ENCODE peak calls at places on chromosomes 16 and 17, in five cellular contexts. Z is cardiac muscle cell, K is endothelial cell, F is neural progenitor cell, E is endothelial cell of umbilical vein. A is an unnamed sample.

GRCh38 chr16:2857451-2858244 is at the start of gene PRSS22:
- DNase-seq in Z (no peak), K (no peak), F (peak; percentile 38), E (no peak), A (no peak)

GRCh38 chr17:33968350-33969044 is 286.6 kb upstream of the CCL2 start:
- DNase-seq in Z (no peak), K (peak; percentile 7), F (no peak), E (no peak), A (no peak)

GRCh38 chr16:47037746-47038458 is 64.4 kb upstream of the DNAJA2 start:
- DNase-seq in Z (peak; percentile 85), K (peak; percentile 95), F (peak; percentile 88), E (peak; percentile 76), A (peak; percentile 93)

GRCh38 chr16:4979736-4980660 is 21.9 kb downstream of the SEC14L5 start:
- DNase-seq in Z (no peak), K (no peak), F (no peak), E (no peak), A (peak; percentile 77)

GRCh38 chr16:2777231-2777902 is at the start of gene ELOB:
- DNase-seq in Z (peak; percentile 86), K (peak; percentile 91), F (peak; percentile 95), E (peak; percentile 85), A (no peak)

GRCh38 chr17:50380369-50381259 is 7.6 kb downstream of the EME1 start:
- DNase-seq in Z (no peak), K (no peak), F (no peak), E (no peak), A (peak; percentile 47)

GRCh38 chr17:57384219-57384618 is 127.9 kb downstream of the MSI2 start:
- DNase-seq in Z (no peak), K (no peak), F (no peak), E (no peak), A (no peak)

GRCh38 chr17:37147301-37147812 is 198.6 kb downstream of the AATF start:
- DNase-seq in Z (peak; percentile 11), K (no peak), F (no peak), E (peak; percentile 81), A (no peak)

GRCh38 chr17:29625037-29625750 is 2.5 kb upstream of the CORO6 start:
- DNase-seq in Z (peak; percentile 60), K (no peak), F (peak; percentile 39), E (no peak), A (no peak)

GRCh38 chr17:4142107-4142900 is 526 bp downstream of the ZZEF1 start:
- DNase-seq in Z (peak; percentile 44), K (peak; percentile 56), F (peak; percentile 75), E (peak; percentile 49), A (no peak)

GRCh38 chr17:75509528-75510258 is 5.6 kb downstream of the CASKIN2 start:
- DNase-seq in Z (no peak), K (no peak), F (no peak), E (peak; percentile 32), A (no peak)

GRCh38 chr16:974606-975312 is 4.0 kb upstream of the LMF1 start:
- DNase-seq in Z (no peak), K (no peak), F (no peak), E (no peak), A (no peak)

GRCh38 chr17:14308965-14309879 is 8.3 kb downstream of the HS3ST3B1 start:
- DNase-seq in Z (peak; percentile 97), K (peak; percentile 98), F (peak; percentile 98), E (peak; percentile 34), A (peak; percentile 98)

GRCh38 chr16:88703486-88704309 is 2.5 kb downstream of the RNF166 start:
- DNase-seq in Z (no peak), K (no peak), F (no peak), E (peak; percentile 59), A (no peak)

GRCh38 chr17:49993423-49994037 is 1.5 kb downstream of the DLX3 start:
- DNase-seq in Z (peak; percentile 11), K (peak; percentile 40), F (peak; percentile 76), E (no peak), A (no peak)

GRCh38 chr17:28552201-28552999 is at the start of gene UNC119:
- DNase-seq in Z (peak; percentile 73), K (peak; percentile 81), F (peak; percentile 95), E (peak; percentile 60), A (peak; percentile 90)

GRCh38 chr17:5883775-5884665 is 186.2 kb upstream of the WSCD1 start:
- DNase-seq in Z (no peak), K (no peak), F (no peak), E (no peak), A (no peak)

GRCh38 chr17:66464921-66465320 is 162.5 kb downstream of the PRKCA start:
- DNase-seq in Z (no peak), K (no peak), F (no peak), E (no peak), A (no peak)

GRCh38 chr17:42142371-42142896 is 12.4 kb downstream of the RAB5C start:
- DNase-seq in Z (peak; percentile 16), K (no peak), F (peak; percentile 48), E (no peak), A (no peak)

GRCh38 chr16:56615353-56615752 is 7.0 kb downstream of the MT2A start:
- DNase-seq in Z (peak; percentile 31), K (no peak), F (no peak), E (no peak), A (no peak)

GRCh38 chr17:41553176-41553575 is 18.7 kb downstream of the KRT9 start:
- DNase-seq in Z (no peak), K (no peak), F (no peak), E (no peak), A (no peak)

GRCh38 chr17:45149037-45149668 is 878 bp downstream of the HEXIM1 start:
- DNase-seq in Z (peak; percentile 87), K (peak; percentile 87), F (peak; percentile 95), E (peak; percentile 84), A (peak; percentile 97)

GRCh38 chr17:17527534-17527933 is 31.3 kb upstream of the RASD1 start:
- DNase-seq in Z (no peak), K (no peak), F (no peak), E (no peak), A (no peak)

GRCh38 chr17:21375757-21376584 is at the start of gene KCNJ12:
- DNase-seq in Z (peak; percentile 38), K (no peak), F (peak; percentile 80), E (peak; percentile 3), A (no peak)

GRCh38 chr16:85104147-85104546 is 8.1 kb downstream of the CIBAR2 start:
- DNase-seq in Z (no peak), K (no peak), F (peak; percentile 60), E (no peak), A (no peak)

GRCh38 chr17:1312261-1312870 is 32.9 kb downstream of the TRARG1 start:
- DNase-seq in Z (peak; percentile 29), K (no peak), F (peak; percentile 84), E (no peak), A (no peak)

GRCh38 chr17:64095144-64095882 is 34.6 kb downstream of the ERN1 start:
- DNase-seq in Z (no peak), K (no peak), F (no peak), E (no peak), A (no peak)

GRCh38 chr17:58312021-58312630 is 16.5 kb downstream of the TSPOAP1 start:
- DNase-seq in Z (no peak), K (no peak), F (no peak), E (no peak), A (peak; percentile 91)

GRCh38 chr17:58504826-58505351 is 9.5 kb downstream of the MTMR4 start:
- DNase-seq in Z (no peak), K (no peak), F (no peak), E (no peak), A (no peak)

GRCh38 chr17:69525920-69526841 is 111.7 kb downstream of the MAP2K6 start:
- DNase-seq in Z (peak; percentile 79), K (peak; percentile 50), F (peak; percentile 55), E (peak; percentile 82), A (no peak)

GRCh38 chr16:27657811-27658210 is 107.9 kb downstream of the KATNIP start:
- DNase-seq in Z (no peak), K (no peak), F (no peak), E (no peak), A (no peak)

GRCh38 chr17:16923097-16923903 is 48.6 kb downstream of the TNFRSF13B start:
- DNase-seq in Z (no peak), K (no peak), F (no peak), E (no peak), A (peak; percentile 72)

GRCh38 chr16:6611535-6611934 is 721.1 kb upstream of the RBFOX1 start:
- DNase-seq in Z (no peak), K (peak; percentile 26), F (peak; percentile 27), E (no peak), A (no peak)

DNA sequence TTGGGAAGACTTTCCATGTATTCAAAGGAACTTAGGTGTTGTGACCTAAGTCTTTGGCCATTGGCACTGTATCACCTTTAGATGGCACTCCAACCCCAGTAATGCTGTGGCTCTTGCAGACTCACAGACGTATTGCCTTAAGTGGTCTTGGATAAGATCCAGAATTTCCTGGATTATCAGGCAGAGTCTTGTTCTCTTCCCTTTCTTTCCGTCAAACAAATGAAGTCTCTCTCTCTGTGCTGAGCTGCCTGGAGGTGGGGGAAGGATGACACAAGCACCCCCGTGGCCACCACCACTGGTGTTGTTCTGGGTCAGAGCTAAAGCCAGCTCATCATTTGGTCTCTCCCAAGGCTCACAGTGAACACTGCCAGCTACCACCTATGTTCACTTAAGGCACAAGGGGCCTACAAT is 789.9 kb upstream of the KIF2B start:
- DNase-seq in Z (peak; percentile 88), K (peak; percentile 62), F (peak; percentile 87), E (peak; percentile 88), A (no peak)
- TF ChIP-seq CTCF in Z (peak; percentile 60), K (peak; percentile 40), F (peak; percentile 81), E (peak; percentile 73), A (peak; percentile 83)

GRCh38 chr16:82631701-82632685 is 5.2 kb downstream of the CDH13 start:
- DNase-seq in Z (no peak), K (no peak), F (peak; percentile 25), E (no peak), A (no peak)
- TF ChIP-seq CTCF in Z (peak; percentile 38), K (no peak), F (peak; percentile 42), E (peak; percentile 32), A (peak; percentile 59)

GRCh38 chr16:23348579-23349469 is 46.7 kb downstream of the SCNN1B start:
- DNase-seq in Z (peak; percentile 3), K (peak; percentile 7), F (peak; percentile 32), E (no peak), A (peak; percentile 72)
- TF ChIP-seq CTCF in Z (no peak), K (no peak), F (peak; percentile 26), E (no peak), A (peak; percentile 38)

GRCh38 chr17:79721993-79722671 is 8.6 kb upstream of the ENPP7 start:
- DNase-seq in Z (peak; percentile 15), K (no peak), F (peak; percentile 67), E (no peak), A (no peak)
- TF ChIP-seq CTCF in Z (peak; percentile 9), K (peak; percentile 33), F (peak; percentile 57), E (no peak), A (peak; percentile 63)

GRCh38 chr17:8141046-8141445 is 11.2 kb downstream of the PER1 start:
- DNase-seq in Z (no peak), K (no peak), F (no peak), E (no peak), A (no peak)
- TF ChIP-seq CTCF in Z (no peak), K (no peak), F (no peak), E (no peak), A (no peak)